ENCODE peak calls at places on chromosome 11, in six cellular contexts. One of them, this sample, is unnamed. For H3K4me1, the result is how much of the 10 kb centered on the place peaks cover.

GRCh38 chr11:71207563-71207962 is 44.8 kb downstream of the SHANK2 start:
- DNase-seq in tibial nerve: no peak
- DNase-seq in GM23338: no peak
- DNase-seq in uterus: no peak
- DNase-seq in CD8-positive, alpha-beta T cell: no peak
- DNase-seq in esophagus squamous epithelium: no peak
- DNase-seq in this sample: peak

GRCh38 chr11:64303109-64304031 is 2.0 kb upstream of the ESRRA start:
- DNase-seq in esophagus squamous epithelium: no peak
- DNase-seq in GM23338: no peak
- DNase-seq in uterus: no peak
- DNase-seq in tibial nerve: no peak
- DNase-seq in CD8-positive, alpha-beta T cell: no peak
- DNase-seq in this sample: no peak

GRCh38 chr11:60769811-60770210 is 13.1 kb downstream of the MS4A15 start:
- DNase-seq in tibial nerve: no peak
- DNase-seq in uterus: no peak
- DNase-seq in esophagus squamous epithelium: no peak
- DNase-seq in CD8-positive, alpha-beta T cell: no peak
- DNase-seq in GM23338: no peak
- DNase-seq in this sample: no peak

GRCh38 chr11:69609351-69609750 is 31.6 kb upstream of the CCND1 start:
- DNase-seq in uterus: no peak
- DNase-seq in CD8-positive, alpha-beta T cell: no peak
- DNase-seq in esophagus squamous epithelium: no peak
- DNase-seq in GM23338: no peak
- DNase-seq in tibial nerve: no peak
- DNase-seq in this sample: no peak

GRCh38 chr11:74942073-74942750 is 6.7 kb downstream of the XRRA1 start:
- DNase-seq in uterus: no peak
- DNase-seq in esophagus squamous epithelium: no peak
- DNase-seq in tibial nerve: no peak
- DNase-seq in CD8-positive, alpha-beta T cell: no peak
- DNase-seq in GM23338: no peak
- DNase-seq in this sample: no peak

GRCh38 chr11:76380161-76380976 is 563 bp downstream of the THAP12 start:
- DNase-seq in esophagus squamous epithelium: no peak
- DNase-seq in GM23338: peak
- DNase-seq in uterus: no peak
- DNase-seq in tibial nerve: no peak
- DNase-seq in CD8-positive, alpha-beta T cell: peak
- DNase-seq in this sample: peak

GRCh38 chr11:14812776-14813175 is 79.3 kb downstream of the CYP2R1 start:
- DNase-seq in tibial nerve: no peak
- DNase-seq in CD8-positive, alpha-beta T cell: no peak
- DNase-seq in GM23338: peak
- DNase-seq in uterus: no peak
- DNase-seq in esophagus squamous epithelium: no peak
- DNase-seq in this sample: no peak

GRCh38 chr11:128713595-128713994 is 19.7 kb downstream of the FLI1 start:
- DNase-seq in esophagus squamous epithelium: no peak
- DNase-seq in GM23338: no peak
- DNase-seq in uterus: no peak
- DNase-seq in CD8-positive, alpha-beta T cell: no peak
- DNase-seq in tibial nerve: no peak
- DNase-seq in this sample: no peak

GRCh38 chr11:78228467-78228866 is 39.7 kb downstream of the USP35 start:
- DNase-seq in CD8-positive, alpha-beta T cell: no peak
- DNase-seq in tibial nerve: peak
- DNase-seq in GM23338: peak
- DNase-seq in uterus: no peak
- DNase-seq in esophagus squamous epithelium: no peak
- DNase-seq in this sample: no peak

GRCh38 chr11:130052556-130052955 is 17.1 kb upstream of the APLP2 start:
- DNase-seq in uterus: no peak
- DNase-seq in CD8-positive, alpha-beta T cell: no peak
- DNase-seq in esophagus squamous epithelium: no peak
- DNase-seq in GM23338: no peak
- DNase-seq in tibial nerve: no peak
- DNase-seq in this sample: no peak
- H3K4me1 ChIP-seq in uterus: under half
- H3K4me1 ChIP-seq in CD8-positive, alpha-beta T cell: under half
- H3K4me1 ChIP-seq in esophagus squamous epithelium: under half
- H3K4me1 ChIP-seq in GM23338: under half
- H3K4me1 ChIP-seq in tibial nerve: under half
- H3K4me1 ChIP-seq in this sample: under half

GRCh38 chr11:126348806-126349582 is 6.5 kb upstream of the ST3GAL4 start:
- DNase-seq in uterus: no peak
- DNase-seq in esophagus squamous epithelium: no peak
- DNase-seq in CD8-positive, alpha-beta T cell: no peak
- DNase-seq in GM23338: no peak
- DNase-seq in tibial nerve: no peak
- DNase-seq in this sample: no peak
- H3K4me1 ChIP-seq in uterus: under half
- H3K4me1 ChIP-seq in esophagus squamous epithelium: half or more
- H3K4me1 ChIP-seq in CD8-positive, alpha-beta T cell: under half
- H3K4me1 ChIP-seq in GM23338: under half
- H3K4me1 ChIP-seq in tibial nerve: under half
- H3K4me1 ChIP-seq in this sample: half or more

DNA sequence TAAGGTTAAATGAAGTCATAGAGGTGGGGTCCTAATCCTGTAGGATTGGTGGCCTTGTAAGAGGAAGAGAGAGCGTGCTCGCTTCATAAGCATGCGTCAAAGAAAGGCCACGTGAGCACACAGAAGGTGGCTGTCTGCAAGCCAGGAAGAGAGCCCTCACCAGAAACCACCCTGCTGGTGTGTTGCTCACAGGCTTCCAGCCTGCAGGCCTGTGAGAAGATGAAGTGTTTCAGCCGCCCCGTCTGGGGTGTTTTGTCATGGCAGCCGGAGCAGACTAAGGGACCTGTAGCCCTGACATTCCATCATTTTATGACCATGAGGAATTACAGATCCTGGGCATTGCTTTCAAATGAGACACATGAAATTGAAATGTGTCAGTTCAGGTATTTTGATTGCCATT is 32.4 kb downstream of the AP2A2 start:
- DNase-seq in tibial nerve: no peak
- DNase-seq in CD8-positive, alpha-beta T cell: no peak
- DNase-seq in esophagus squamous epithelium: no peak
- DNase-seq in uterus: no peak
- DNase-seq in GM23338: no peak
- DNase-seq in this sample: peak
- H3K4me1 ChIP-seq in tibial nerve: under half
- H3K4me1 ChIP-seq in CD8-positive, alpha-beta T cell: under half
- H3K4me1 ChIP-seq in esophagus squamous epithelium: half or more
- H3K4me1 ChIP-seq in uterus: under half
- H3K4me1 ChIP-seq in GM23338: under half
- H3K4me1 ChIP-seq in this sample: under half

DNA sequence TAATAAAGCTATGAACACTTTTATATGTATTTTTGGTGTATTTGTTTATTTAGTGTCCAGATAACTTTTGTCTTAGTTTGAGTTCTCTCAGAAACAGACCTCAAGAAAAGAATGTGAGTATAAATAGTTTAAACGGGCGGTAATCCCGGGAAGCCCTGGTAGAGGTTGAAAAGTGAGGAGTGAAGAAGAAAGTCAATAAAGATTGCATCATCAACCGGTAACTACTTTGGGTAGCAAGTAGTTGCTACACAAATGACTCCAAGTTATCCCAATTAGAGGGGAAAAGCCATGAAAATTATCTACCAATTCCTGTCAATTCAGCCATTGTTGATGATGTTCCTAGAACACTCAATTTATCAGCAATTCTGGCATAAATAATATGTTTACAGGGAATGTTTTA is 870.3 kb upstream of the RAG2 start:
- DNase-seq in tibial nerve: no peak
- DNase-seq in CD8-positive, alpha-beta T cell: no peak
- DNase-seq in uterus: no peak
- DNase-seq in esophagus squamous epithelium: no peak
- DNase-seq in GM23338: no peak
- DNase-seq in this sample: no peak
- H3K4me1 ChIP-seq in tibial nerve: under half
- H3K4me1 ChIP-seq in CD8-positive, alpha-beta T cell: under half
- H3K4me1 ChIP-seq in uterus: under half
- H3K4me1 ChIP-seq in esophagus squamous epithelium: under half
- H3K4me1 ChIP-seq in GM23338: under half
- H3K4me1 ChIP-seq in this sample: under half

GRCh38 chr11:65320386-65321075 is 5.9 kb downstream of the CDC42EP2 start:
- DNase-seq in CD8-positive, alpha-beta T cell: no peak
- DNase-seq in uterus: no peak
- DNase-seq in GM23338: no peak
- DNase-seq in tibial nerve: no peak
- DNase-seq in esophagus squamous epithelium: no peak
- DNase-seq in this sample: no peak
- H3K4me1 ChIP-seq in CD8-positive, alpha-beta T cell: under half
- H3K4me1 ChIP-seq in uterus: under half
- H3K4me1 ChIP-seq in GM23338: under half
- H3K4me1 ChIP-seq in tibial nerve: under half
- H3K4me1 ChIP-seq in esophagus squamous epithelium: half or more
- H3K4me1 ChIP-seq in this sample: half or more

GRCh38 chr11:65437436-65438227 is 15.0 kb downstream of the NEAT1 start:
- DNase-seq in uterus: peak
- DNase-seq in esophagus squamous epithelium: no peak
- DNase-seq in tibial nerve: no peak
- DNase-seq in CD8-positive, alpha-beta T cell: no peak
- DNase-seq in GM23338: no peak
- DNase-seq in this sample: no peak

GRCh38 chr11:65436412-65437032 is 13.9 kb downstream of the NEAT1 start:
- DNase-seq in GM23338: no peak
- DNase-seq in esophagus squamous epithelium: no peak
- DNase-seq in CD8-positive, alpha-beta T cell: no peak
- DNase-seq in uterus: peak
- DNase-seq in tibial nerve: no peak
- DNase-seq in this sample: no peak

GRCh38 chr11:65434667-65435179 is 12.1 kb downstream of the NEAT1 start:
- DNase-seq in GM23338: no peak
- DNase-seq in CD8-positive, alpha-beta T cell: no peak
- DNase-seq in uterus: no peak
- DNase-seq in esophagus squamous epithelium: no peak
- DNase-seq in tibial nerve: no peak
- DNase-seq in this sample: no peak

GRCh38 chr11:65435330-65435931 is 12.8 kb downstream of the NEAT1 start:
- DNase-seq in CD8-positive, alpha-beta T cell: no peak
- DNase-seq in GM23338: no peak
- DNase-seq in uterus: peak
- DNase-seq in tibial nerve: no peak
- DNase-seq in esophagus squamous epithelium: no peak
- DNase-seq in this sample: no peak

DNA sequence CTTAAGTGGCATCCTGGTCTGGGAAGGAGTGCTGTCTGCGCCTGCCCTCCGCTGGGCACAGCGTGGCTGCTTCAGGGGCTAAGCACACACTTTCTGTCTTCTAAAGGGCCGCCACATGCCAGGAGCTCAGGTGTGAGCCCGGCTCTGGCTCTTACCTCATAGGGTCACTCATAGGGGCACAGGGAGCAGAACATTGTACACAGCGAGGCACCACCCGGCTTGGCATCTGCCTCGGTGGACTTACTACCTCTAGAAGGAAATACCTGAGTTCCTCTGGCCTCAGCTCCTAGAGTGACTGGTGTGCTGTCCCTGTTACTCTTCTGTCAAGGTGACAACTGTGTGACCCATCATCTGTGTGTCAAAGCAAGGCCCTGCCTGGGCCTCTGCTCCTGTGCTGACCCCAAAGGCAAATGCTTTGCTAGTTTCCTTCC is 13.4 kb downstream of the NEAT1 start:
- DNase-seq in esophagus squamous epithelium: no peak
- DNase-seq in CD8-positive, alpha-beta T cell: no peak
- DNase-seq in uterus: peak
- DNase-seq in GM23338: no peak
- DNase-seq in tibial nerve: no peak
- DNase-seq in this sample: no peak
- H3K4me1 ChIP-seq in esophagus squamous epithelium: half or more
- H3K4me1 ChIP-seq in CD8-positive, alpha-beta T cell: under half
- H3K4me1 ChIP-seq in uterus: under half
- H3K4me1 ChIP-seq in GM23338: under half
- H3K4me1 ChIP-seq in tibial nerve: under half
- H3K4me1 ChIP-seq in this sample: half or more

DNA sequence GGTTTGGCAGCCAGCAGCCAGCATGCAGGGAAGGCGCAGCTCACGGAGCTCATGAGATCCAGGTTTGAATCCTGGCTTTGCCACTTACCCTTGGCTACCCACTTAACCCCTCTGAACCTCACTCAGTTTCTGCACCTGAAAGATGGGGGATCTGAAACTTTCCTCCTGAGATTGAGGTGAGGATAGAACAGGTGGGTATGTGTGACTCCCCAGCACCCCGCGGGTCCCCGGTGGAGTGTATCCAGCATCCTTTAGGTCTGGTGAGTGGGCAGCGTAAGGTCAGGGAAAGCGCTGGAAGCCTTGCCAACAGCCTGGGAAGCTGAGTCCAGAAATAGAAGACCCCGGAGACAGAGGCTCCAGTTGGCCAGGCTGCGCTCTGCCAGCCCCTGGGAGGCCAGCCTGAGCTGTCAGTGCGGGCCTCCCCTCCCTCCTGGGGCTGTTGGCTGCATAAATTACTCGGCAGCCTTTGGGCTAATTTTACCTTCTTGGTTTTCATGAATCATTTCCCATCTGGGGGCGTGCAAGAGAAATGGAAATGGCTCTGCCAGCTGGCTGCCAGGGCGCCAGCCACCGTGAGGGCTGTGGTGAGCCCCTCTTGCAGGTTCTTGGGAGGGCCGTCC is 17.6 kb downstream of the PRDM11 start:
- DNase-seq in CD8-positive, alpha-beta T cell: no peak
- DNase-seq in GM23338: no peak
- DNase-seq in tibial nerve: no peak
- DNase-seq in uterus: no peak
- DNase-seq in esophagus squamous epithelium: no peak
- DNase-seq in this sample: no peak
- H3K4me1 ChIP-seq in CD8-positive, alpha-beta T cell: under half
- H3K4me1 ChIP-seq in GM23338: under half
- H3K4me1 ChIP-seq in tibial nerve: under half
- H3K4me1 ChIP-seq in uterus: under half
- H3K4me1 ChIP-seq in esophagus squamous epithelium: half or more
- H3K4me1 ChIP-seq in this sample: under half